ENCODE peak calls at places on chromosomes 11 and 22, in seven cellular contexts. W, S, N, Z, E, T and L are unnamed samples.

GRCh38 chr22:24144056-24144455 is 37.2 kb upstream of the SUSD2 start:
- DNase-seq in W (no peak), S (no peak), N (no peak), Z (no peak), E (no peak), T (no peak), L (no peak)

GRCh38 chr11:45818961-45819605 is 14.1 kb downstream of the SLC35C1 start:
- DNase-seq in W (no peak), S (no peak), N (no peak), Z (no peak), E (no peak), T (no peak), L (no peak)

GRCh38 chr11:108616549-108616948 is 23.0 kb upstream of the EXPH5 start:
- DNase-seq in W (no peak), S (no peak), N (no peak), Z (peak), E (no peak), T (no peak), L (no peak)

GRCh38 chr22:47201186-47201995 is 438.9 kb downstream of the TBC1D22A start:
- DNase-seq in W (no peak), S (no peak), N (no peak), Z (no peak), E (no peak), T (no peak), L (no peak)

GRCh38 chr11:11636671-11637070 is 14.9 kb upstream of the GALNT18 start:
- DNase-seq in W (no peak), S (no peak), N (no peak), Z (no peak), E (no peak), T (no peak), L (no peak)

GRCh38 chr11:1310772-1311468 is 1.5 kb upstream of the TOLLIP start:
- DNase-seq in W (no peak), S (peak), N (no peak), Z (no peak), E (no peak), T (peak), L (no peak)

GRCh38 chr11:72135891-72136676 is 559 bp downstream of the FOLR3 start:
- DNase-seq in W (no peak), S (no peak), N (no peak), Z (no peak), E (no peak), T (no peak), L (no peak)

GRCh38 chr22:22431271-22432220 is 77.0 kb downstream of the ZNF280B start:
- DNase-seq in W (peak), S (peak), N (no peak), Z (peak), E (no peak), T (peak), L (peak)

GRCh38 chr11:126186031-126186698 is 25.3 kb downstream of the RPUSD4 start:
- DNase-seq in W (no peak), S (no peak), N (no peak), Z (no peak), E (no peak), T (no peak), L (no peak)

GRCh38 chr22:47423861-47424820 is 661.7 kb downstream of the TBC1D22A start:
- DNase-seq in W (no peak), S (no peak), N (no peak), Z (no peak), E (no peak), T (no peak), L (no peak)

GRCh38 chr11:37710031-37710430 is 1112.0 kb upstream of the RAG2 start:
- DNase-seq in W (no peak), S (no peak), N (no peak), Z (no peak), E (no peak), T (no peak), L (no peak)

GRCh38 chr11:8906629-8907028 is 4.4 kb upstream of the AKIP1 start:
- DNase-seq in W (no peak), S (no peak), N (no peak), Z (peak), E (no peak), T (no peak), L (no peak)

GRCh38 chr22:39545310-39546063 is 12.9 kb upstream of the RPS19BP1 start:
- DNase-seq in W (no peak), S (peak), N (no peak), Z (peak), E (no peak), T (peak), L (no peak)

GRCh38 chr11:47269829-47270305 is at the start of gene MADD:
- DNase-seq in W (peak), S (peak), N (no peak), Z (peak), E (no peak), T (peak), L (peak)

GRCh38 chr22:21055880-21056319 is 10.2 kb downstream of the LRRC74B start:
- DNase-seq in W (no peak), S (no peak), N (no peak), Z (no peak), E (no peak), T (no peak), L (no peak)

GRCh38 chr22:44088976-44089570 is 65.0 kb downstream of the PARVB start:
- DNase-seq in W (peak), S (no peak), N (peak), Z (peak), E (no peak), T (no peak), L (peak)